ENCODE peak calls at places on chromosomes 5 and 9, in four cellular contexts. G is K562, K is uterus, P is HCT116. F is an unnamed sample.
A peak's percentile ranks its signal among the peaks of the same experiment; 100 is the strongest.

GRCh38 chr9:130962418-130963316 is 23.6 kb upstream of the FIBCD1 start:
- DNase-seq in G (peak; percentile 66), K (peak; percentile 19), P (peak; percentile 79), F (no peak)

GRCh38 chr9:35294066-35294465 is 132.3 kb downstream of the UNC13B start:
- DNase-seq in G (no peak), K (no peak), P (no peak), F (no peak)

GRCh38 chr5:51381801-51382507 is 1.3 kb upstream of the ISL1 start:
- DNase-seq in G (no peak), K (no peak), P (no peak), F (no peak)

GRCh38 chr5:9192286-9192685 is 353.6 kb downstream of the SEMA5A start:
- DNase-seq in G (no peak), K (no peak), P (no peak), F (no peak)

GRCh38 chr9:121738391-121738790 is 87.0 kb downstream of the DAB2IP start:
- DNase-seq in G (no peak), K (no peak), P (no peak), F (no peak)

GRCh38 chr5:68215888-68216736 is 556 bp downstream of the PIK3R1 start:
- DNase-seq in G (peak; percentile 62), K (peak; percentile 42), P (no peak), F (peak; percentile 52)

GRCh38 chr5:127260686-127261085 is 29.9 kb upstream of the MEGF10 start:
- DNase-seq in G (no peak), K (no peak), P (no peak), F (no peak)

GRCh38 chr5:139133237-139133636 is 64.9 kb downstream of the SIL1 start:
- DNase-seq in G (no peak), K (no peak), P (no peak), F (no peak)

GRCh38 chr9:86099695-86100364 is 472 bp upstream of the GOLM1 start:
- DNase-seq in G (no peak), K (peak; percentile 57), P (peak; percentile 57), F (peak; percentile 78)

GRCh38 chr9:92048924-92049625 is 66.1 kb downstream of the SPTLC1 start:
- DNase-seq in G (no peak), K (no peak), P (no peak), F (no peak)

GRCh38 chr5:132407970-132408369 is 38.5 kb downstream of the SLC22A5 start:
- DNase-seq in G (no peak), K (no peak), P (no peak), F (no peak)

GRCh38 chr5:171542504-171543150 is 123.2 kb downstream of the FGF18 start:
- DNase-seq in G (no peak), K (no peak), P (no peak), F (no peak)

GRCh38 chr5:178768371-178769260 is 38.2 kb upstream of the ZNF354A start:
- DNase-seq in G (no peak), K (no peak), P (no peak), F (no peak)

GRCh38 chr5:107248065-107248695 is 422.6 kb downstream of the EFNA5 start:
- DNase-seq in G (peak; percentile 49), K (no peak), P (peak; percentile 53), F (peak; percentile 86)

GRCh38 chr9:94808926-94809700 is 82.6 kb downstream of the AOPEP start:
- DNase-seq in G (no peak), K (no peak), P (no peak), F (no peak)

GRCh38 chr9:83538172-83538889 is at the start of gene FRMD3:
- DNase-seq in G (no peak), K (peak; percentile 57), P (peak; percentile 43), F (peak; percentile 81)

GRCh38 chr9:32395483-32396216 is 11.2 kb downstream of the ACO1 start:
- DNase-seq in G (no peak), K (peak; percentile 68), P (no peak), F (peak; percentile 38)

GRCh38 chr9:32401471-32401870 is 17.0 kb downstream of the ACO1 start:
- DNase-seq in G (no peak), K (no peak), P (no peak), F (no peak)

GRCh38 chr9:32403567-32403966 is 19.1 kb downstream of the ACO1 start:
- DNase-seq in G (no peak), K (no peak), P (no peak), F (no peak)

GRCh38 chr9:32398207-32398606 is 13.8 kb downstream of the ACO1 start:
- DNase-seq in G (no peak), K (no peak), P (no peak), F (no peak)

GRCh38 chr9:32399110-32399815 is 14.8 kb downstream of the ACO1 start:
- DNase-seq in G (no peak), K (no peak), P (no peak), F (no peak)
- H3K27ac ChIP-seq in G (no peak overlapping the region), K (no peak overlapping the region), P (no peak overlapping the region), F (no peak overlapping the region)

GRCh38 chr5:131022811-131023210 is 142.2 kb downstream of the HINT1 start:
- DNase-seq in G (no peak), K (no peak), P (no peak), F (no peak)

GRCh38 chr5:131019601-131020315 is 145.3 kb downstream of the HINT1 start:
- DNase-seq in G (no peak), K (no peak), P (no peak), F (no peak)
- TF ChIP-seq POLR2A in G (no peak), K (no peak), P (no peak), F (no peak)

DNA sequence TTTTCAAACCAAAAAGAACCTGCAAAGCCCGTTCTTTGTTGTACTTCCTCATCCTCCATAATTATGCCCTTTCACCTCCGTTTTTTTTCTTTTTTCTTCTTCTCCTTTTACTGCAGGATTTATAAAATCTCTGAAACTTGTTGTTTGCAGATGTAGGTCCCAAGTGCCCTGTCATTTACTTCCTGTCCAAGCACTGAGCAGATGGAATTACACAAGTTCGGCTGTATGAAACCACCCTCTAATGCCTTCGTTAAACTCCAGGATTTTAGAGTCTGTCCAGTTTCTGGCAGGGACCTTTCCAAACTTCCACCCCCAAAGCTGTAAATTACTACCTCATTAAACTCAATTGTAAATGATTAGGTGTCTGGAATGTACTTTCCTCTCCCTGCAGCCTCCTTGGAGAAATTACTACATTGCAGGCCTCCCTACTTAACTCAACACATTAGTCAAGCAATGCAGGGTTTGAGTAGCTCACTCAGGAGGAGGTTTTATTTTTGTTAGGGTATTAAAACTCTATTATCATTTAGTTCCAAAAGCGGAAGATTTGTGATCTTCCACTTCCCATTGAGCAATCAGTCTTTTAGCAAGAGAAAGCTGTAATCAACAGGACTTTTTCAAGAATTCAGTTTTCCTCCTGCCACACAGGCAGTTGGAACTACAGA is 125.6 kb upstream of the LPAR1 start:
- DNase-seq in G (no peak), K (peak; percentile 38), P (no peak), F (no peak)
- H3K27ac ChIP-seq in G (no peak overlapping the region), K (peak overlapping the region; percentile 36), P (no peak overlapping the region), F (no peak overlapping the region)

GRCh38 chr9:137265496-137266161 is 10.5 kb downstream of the NELFB start:
- DNase-seq in G (no peak), K (no peak), P (no peak), F (no peak)
- TF ChIP-seq POLR2A in G (no peak), K (no peak), P (no peak), F (no peak)

F was measured in testis.